ENCODE peak calls at places on chromosomes 2 and 18, in nine cellular contexts. H is CD8-positive, alpha-beta T cell; P is caudate nucleus; S is tibial nerve; W is RWPE1; Q is heart right ventricle; V is Peyer's patch; B is ascending aorta; Y is upper lobe of left lung. G is an unnamed sample.

GRCh38 chr2:236113425-236113824 is 54.8 kb downstream of the GBX2 start:
- DNase-seq in H (no peak), P (no peak), S (no peak), W (no peak), Q (no peak), V (no peak), B (no peak), Y (no peak), G (no peak)

GRCh38 chr2:14815201-14815600 is 182.7 kb downstream of the LRATD1 start:
- DNase-seq in H (no peak), P (no peak), S (no peak), W (no peak), Q (no peak), V (no peak), B (no peak), Y (no peak), G (no peak)

GRCh38 chr2:134120718-134121630 is 132.9 kb upstream of the MGAT5 start:
- DNase-seq in H (peak), P (no peak), S (peak), W (peak), Q (peak), V (peak), B (peak), Y (peak), G (no peak)

GRCh38 chr2:138846216-138846821 is 66.1 kb upstream of the NXPH2 start:
- DNase-seq in H (no peak), P (no peak), S (no peak), W (peak), Q (no peak), V (no peak), B (no peak), Y (no peak), G (no peak)

GRCh38 chr2:17822452-17823117 is 6.3 kb downstream of the MSGN1 start:
- DNase-seq in H (no peak), P (no peak), S (no peak), W (no peak), Q (no peak), V (no peak), B (no peak), Y (no peak), G (no peak)

GRCh38 chr2:232838406-232838874 is 31.6 kb upstream of the SNORC start:
- DNase-seq in H (peak), P (no peak), S (no peak), W (peak), Q (no peak), V (peak), B (no peak), Y (no peak), G (no peak)

GRCh38 chr2:233108611-233109490 is 48.7 kb downstream of the INPP5D start:
- DNase-seq in H (no peak), P (no peak), S (no peak), W (no peak), Q (no peak), V (peak), B (no peak), Y (no peak), G (no peak)

GRCh38 chr2:68878753-68879152 is 7.6 kb upstream of the BMP10 start:
- DNase-seq in H (no peak), P (no peak), S (no peak), W (no peak), Q (no peak), V (no peak), B (no peak), Y (no peak), G (no peak)

GRCh38 chr2:133240505-133241230 is 327.6 kb downstream of the NCKAP5 start:
- DNase-seq in H (no peak), P (no peak), S (no peak), W (no peak), Q (no peak), V (no peak), B (no peak), Y (no peak), G (no peak)

DNA sequence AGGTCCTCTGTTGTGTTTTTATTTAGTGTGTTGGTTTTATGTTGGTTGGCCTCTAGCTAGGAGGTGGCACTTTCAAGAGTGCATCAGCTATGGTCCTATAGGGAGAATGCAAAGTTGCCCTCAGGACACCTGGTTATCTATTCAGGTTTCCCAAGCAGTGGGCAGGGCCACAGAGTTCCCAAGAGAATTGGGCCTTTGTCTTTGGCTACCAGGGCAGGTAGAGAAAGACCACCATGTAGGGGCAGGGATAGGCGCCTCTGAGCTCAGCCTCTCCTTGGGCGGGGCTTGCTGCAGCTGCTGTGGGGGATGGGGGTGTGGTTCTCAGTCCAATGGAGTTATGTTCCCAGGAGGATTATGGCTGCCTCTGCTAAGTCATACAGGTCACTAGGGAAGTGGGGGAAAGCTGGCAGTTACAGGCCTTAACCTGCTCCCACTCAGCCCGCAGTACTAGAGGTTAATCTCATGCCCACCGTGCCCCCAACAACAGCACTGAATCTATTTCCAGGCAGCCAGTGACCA is 26.0 kb downstream of the ABCB11 start:
- DNase-seq in H (no peak), P (no peak), S (no peak), W (no peak), Q (no peak), V (no peak), B (no peak), Y (no peak), G (no peak)
- H3K27ac ChIP-seq in H (no peak), P (no peak), S (no peak), W (no peak), Q (no peak), V (no peak), B (no peak), Y (no peak), G (peak)

GRCh38 chr18:5057348-5058012 is 139.6 kb downstream of the AKAIN1 start:
- DNase-seq in H (peak), P (no peak), S (peak), W (peak), Q (peak), V (no peak), B (peak), Y (no peak), G (no peak)

GRCh38 chr18:5049124-5049523 is 147.9 kb downstream of the AKAIN1 start:
- DNase-seq in H (no peak), P (no peak), S (no peak), W (no peak), Q (no peak), V (no peak), B (no peak), Y (no peak), G (no peak)

GRCh38 chr18:5051207-5051606 is 145.8 kb downstream of the AKAIN1 start:
- DNase-seq in H (no peak), P (no peak), S (no peak), W (no peak), Q (no peak), V (no peak), B (no peak), Y (no peak), G (no peak)

GRCh38 chr18:5052491-5052890 is 144.6 kb downstream of the AKAIN1 start:
- DNase-seq in H (no peak), P (no peak), S (no peak), W (no peak), Q (no peak), V (no peak), B (no peak), Y (no peak), G (no peak)
- H3K27ac ChIP-seq in H (no peak), P (no peak), S (no peak), W (no peak), Q (no peak), V (no peak), B (no peak), Y (no peak), G (no peak)

GRCh38 chr2:43465234-43465633 is 130.6 kb downstream of the THADA start:
- DNase-seq in H (no peak), P (no peak), S (no peak), W (no peak), Q (no peak), V (no peak), B (no peak), Y (no peak), G (no peak)

GRCh38 chr2:43460611-43461396 is 135.0 kb downstream of the THADA start:
- DNase-seq in H (no peak), P (no peak), S (no peak), W (no peak), Q (no peak), V (no peak), B (no peak), Y (no peak), G (no peak)

GRCh38 chr2:43464546-43464945 is 131.3 kb downstream of the THADA start:
- DNase-seq in H (no peak), P (no peak), S (peak), W (no peak), Q (no peak), V (no peak), B (peak), Y (no peak), G (no peak)

GRCh38 chr2:43461461-43462073 is 134.3 kb downstream of the THADA start:
- DNase-seq in H (no peak), P (no peak), S (no peak), W (no peak), Q (no peak), V (no peak), B (no peak), Y (no peak), G (no peak)

GRCh38 chr2:43462866-43463641 is 132.8 kb downstream of the THADA start:
- DNase-seq in H (no peak), P (no peak), S (no peak), W (no peak), Q (no peak), V (no peak), B (no peak), Y (no peak), G (no peak)
- H3K27ac ChIP-seq in H (no peak), P (no peak), S (peak), W (no peak), Q (peak), V (no peak), B (peak), Y (no peak), G (no peak)

DNA sequence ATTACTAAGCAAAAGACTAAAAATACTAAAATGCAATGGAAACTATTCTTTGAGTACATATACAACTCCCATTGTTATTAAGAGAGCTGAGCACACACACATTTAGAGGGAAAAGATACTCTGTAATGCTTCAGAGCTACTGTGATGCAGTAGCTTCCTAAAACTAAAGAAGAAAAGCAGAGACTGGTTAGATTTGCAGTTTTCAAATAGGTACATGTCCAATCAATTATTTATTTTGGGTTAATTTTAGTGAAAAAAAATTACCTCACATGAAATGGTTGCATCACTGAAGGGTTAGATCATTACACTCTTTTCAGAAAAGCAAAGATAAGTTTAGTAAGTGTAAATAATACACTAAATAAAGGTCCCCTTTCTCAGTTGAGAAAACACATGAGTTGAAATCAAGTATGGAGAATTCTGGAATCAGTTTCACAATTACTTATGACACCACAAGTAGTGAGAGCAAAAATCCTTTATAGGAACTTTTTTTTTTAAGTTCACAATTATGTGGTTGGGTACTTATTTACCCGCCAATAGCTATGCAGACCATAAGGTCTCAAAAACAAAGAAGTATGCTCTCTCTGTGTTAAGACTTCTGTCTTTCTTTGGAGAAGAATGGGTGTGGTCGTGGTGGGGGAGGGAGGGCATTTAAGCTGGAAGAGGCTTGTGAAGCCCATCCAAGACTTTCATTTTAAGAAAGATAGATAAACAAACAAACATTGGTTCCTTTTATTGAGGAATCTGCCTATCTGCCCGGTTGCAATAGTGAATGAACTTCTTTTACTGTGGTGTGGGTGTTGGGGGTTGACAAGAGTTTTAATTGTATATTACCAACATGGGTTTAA is 25.3 kb upstream of the SERTAD2 start:
- DNase-seq in H (no peak), P (no peak), S (no peak), W (no peak), Q (no peak), V (no peak), B (no peak), Y (no peak), G (no peak)
- H3K27ac ChIP-seq in H (no peak), P (no peak), S (peak), W (no peak), Q (no peak), V (no peak), B (peak), Y (no peak), G (no peak)

GRCh38 chr18:51051105-51051712 is 21.2 kb downstream of the SMAD4 start:
- DNase-seq in H (peak), P (no peak), S (no peak), W (peak), Q (no peak), V (no peak), B (no peak), Y (no peak), G (no peak)
- H3K27ac ChIP-seq in H (no peak), P (no peak), S (no peak), W (no peak), Q (no peak), V (no peak), B (no peak), Y (no peak), G (no peak)

DNA sequence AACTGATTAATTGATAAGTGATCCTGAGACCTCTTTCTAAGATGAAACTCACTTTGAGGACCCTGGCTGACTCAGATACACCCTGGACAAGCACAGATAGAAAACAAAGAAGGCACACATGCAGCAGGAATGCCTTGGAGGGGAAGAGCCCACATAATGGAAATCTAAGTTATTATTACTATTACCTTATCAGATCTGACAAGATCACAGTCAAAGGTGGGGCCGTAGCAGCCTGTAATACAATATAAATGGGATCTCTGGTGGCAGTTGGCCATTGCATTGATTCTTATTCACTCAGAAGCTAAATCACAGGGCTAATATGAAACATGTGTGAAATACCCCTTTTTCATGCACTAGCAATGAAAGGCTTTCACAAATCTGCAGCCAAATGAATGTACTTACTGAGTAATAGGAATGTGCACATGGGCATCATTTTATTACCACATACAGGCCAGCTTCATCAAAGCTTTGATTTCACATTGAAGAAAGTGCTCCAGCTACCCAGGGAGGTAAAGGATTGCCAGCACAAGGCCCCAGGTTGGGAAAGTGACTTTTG is 84.0 kb downstream of the ZBTB7C start:
- DNase-seq in H (no peak), P (no peak), S (no peak), W (no peak), Q (no peak), V (no peak), B (no peak), Y (no peak), G (no peak)
- H3K27ac ChIP-seq in H (no peak), P (no peak), S (no peak), W (peak), Q (no peak), V (no peak), B (no peak), Y (no peak), G (peak)

DNA sequence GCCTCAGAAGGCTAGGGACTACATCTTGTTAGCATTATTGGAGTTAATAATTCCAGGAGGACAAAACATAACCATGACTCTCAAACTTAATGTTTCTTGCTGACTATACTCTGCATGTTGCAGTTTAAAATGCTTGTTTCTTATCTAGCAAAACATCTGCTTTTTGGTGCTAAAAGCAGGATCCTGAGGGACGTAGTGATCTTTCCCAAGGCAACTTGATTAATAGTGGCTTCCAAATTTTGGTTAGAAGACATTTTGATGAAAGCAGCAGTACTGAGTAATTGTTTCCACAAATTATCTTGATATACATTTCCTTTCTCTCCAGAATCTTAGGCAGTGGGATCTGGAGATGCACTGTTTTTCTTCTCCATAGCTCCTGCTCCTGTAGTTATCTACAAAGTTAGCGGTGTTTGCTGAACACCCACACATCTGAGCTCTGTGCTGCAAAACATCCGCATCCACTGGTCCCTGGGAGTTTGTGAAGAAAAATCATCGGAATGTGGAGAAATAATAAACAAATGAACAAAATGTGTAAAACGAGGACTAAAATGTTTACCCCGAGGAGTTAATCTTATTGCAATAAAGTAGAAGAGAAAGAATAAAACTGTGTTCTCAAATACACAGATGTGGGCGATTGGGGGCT is 327.0 kb upstream of the PKDCC start:
- DNase-seq in H (no peak), P (no peak), S (no peak), W (no peak), Q (no peak), V (no peak), B (no peak), Y (no peak), G (no peak)
- H3K27ac ChIP-seq in H (no peak), P (no peak), S (peak), W (no peak), Q (peak), V (no peak), B (no peak), Y (no peak), G (no peak)

GRCh38 chr2:105085525-105085924 is 47.7 kb downstream of the MRPS9 start:
- DNase-seq in H (no peak), P (no peak), S (no peak), W (no peak), Q (no peak), V (no peak), B (no peak), Y (no peak), G (no peak)
- H3K27ac ChIP-seq in H (no peak), P (no peak), S (no peak), W (no peak), Q (no peak), V (no peak), B (no peak), Y (no peak), G (no peak)

DNA sequence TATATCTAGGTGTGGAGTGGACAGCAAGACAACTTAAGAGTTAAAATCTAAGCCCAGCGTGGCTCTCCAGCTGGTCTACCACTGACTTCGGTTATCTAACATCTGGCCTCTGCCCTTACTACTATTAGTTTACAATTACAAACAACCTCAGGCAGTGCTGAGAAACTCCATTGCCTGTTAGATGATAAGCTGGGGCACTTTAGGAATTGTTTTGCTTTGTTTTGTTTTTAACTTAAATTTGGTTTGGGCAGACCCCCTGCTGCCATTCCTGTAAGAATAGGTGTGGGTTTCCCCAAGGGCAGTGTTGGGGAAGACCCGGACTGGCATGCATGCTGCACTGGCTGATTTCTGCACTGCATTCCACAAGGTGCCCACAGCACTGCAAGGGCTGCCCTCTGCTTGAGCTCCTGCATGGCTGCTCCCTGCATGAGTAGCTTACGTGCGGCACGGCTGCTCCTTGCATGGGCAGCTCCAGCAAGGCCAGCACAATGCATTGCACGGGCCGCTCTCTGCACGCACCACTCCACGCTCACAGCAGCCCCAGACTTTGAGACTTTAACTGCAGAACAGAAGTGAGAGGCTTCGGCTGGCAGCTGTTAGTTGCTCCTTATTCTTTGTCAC is 74.2 kb upstream of the SERTAD2 start:
- DNase-seq in H (no peak), P (no peak), S (no peak), W (no peak), Q (no peak), V (peak), B (no peak), Y (peak), G (no peak)
- H3K27ac ChIP-seq in H (no peak), P (no peak), S (peak), W (no peak), Q (no peak), V (peak), B (no peak), Y (no peak), G (no peak)